ENCODE peak calls at places on chromosomes 6 and 20, in seven cellular contexts. H, Z, I, V, A, N and P are unnamed samples. For H3K4me1, the result is how much of the 10 kb centered on the place peaks cover.

GRCh38 chr6:157541618-157542404 is 160.8 kb downstream of the ZDHHC14 start:
- DNase-seq in H (no peak), A (no peak), I (no peak), N (no peak), Z (no peak), V (no peak), P (no peak)

GRCh38 chr6:46271728-46272127 is 100.9 kb upstream of the ENPP5 start:
- DNase-seq in I (no peak), V (no peak), Z (no peak), A (no peak), H (no peak), N (no peak), P (no peak)

GRCh38 chr20:37850724-37851123 is 52.2 kb upstream of the VSTM2L start:
- DNase-seq in H (no peak), I (no peak), A (no peak), Z (no peak), N (no peak), V (no peak), P (no peak)

GRCh38 chr20:22465622-22466446 is 118.5 kb downstream of the FOXA2 start:
- DNase-seq in N (no peak), I (no peak), Z (no peak), V (no peak), H (no peak), A (no peak), P (no peak)

GRCh38 chr20:44217342-44218092 is 6.9 kb upstream of the OSER1 start:
- DNase-seq in N (peak), A (peak), H (peak), V (peak), I (no peak), Z (peak), P (peak)

GRCh38 chr6:6546318-6547110 is 42.0 kb upstream of the LY86 start:
- DNase-seq in A (no peak), I (no peak), V (peak), N (peak), H (peak), Z (peak), P (peak)

GRCh38 chr20:21936261-21936660 is 230.8 kb downstream of the PAX1 start:
- DNase-seq in N (no peak), Z (no peak), A (no peak), V (no peak), H (no peak), I (no peak), P (no peak)

GRCh38 chr20:57911512-57912226 is 201.9 kb upstream of the PMEPA1 start:
- DNase-seq in H (no peak), I (no peak), A (no peak), Z (no peak), V (no peak), N (no peak), P (no peak)

GRCh38 chr6:80003841-80004198 is 629 bp upstream of the TTK start:
- DNase-seq in N (peak), Z (peak), I (peak), H (peak), V (no peak), A (no peak), P (peak)

GRCh38 chr6:88359530-88360202 is 193.5 kb upstream of the CNR1 start:
- DNase-seq in Z (no peak), H (no peak), A (no peak), N (no peak), V (no peak), I (no peak), P (no peak)

GRCh38 chr20:23235173-23236027 is 115.2 kb upstream of the NXT1 start:
- DNase-seq in N (no peak), V (no peak), A (peak), H (no peak), I (no peak), Z (peak), P (peak)

GRCh38 chr6:156618600-156619205 is 158.5 kb upstream of the ARID1B start:
- DNase-seq in V (no peak), H (no peak), N (no peak), Z (no peak), A (no peak), I (no peak), P (no peak)

GRCh38 chr6:37698264-37699137 is 818 bp upstream of the MDGA1 start:
- DNase-seq in V (peak), Z (peak), H (peak), A (peak), I (peak), N (peak), P (peak)

GRCh38 chr20:61908057-61909026 is 157.3 kb downstream of the TAF4 start:
- DNase-seq in N (no peak), I (no peak), H (no peak), A (no peak), Z (peak), V (no peak), P (no peak)

GRCh38 chr6:127301199-127301700 is 34.6 kb downstream of the RNF146 start:
- DNase-seq in H (no peak), I (no peak), Z (no peak), V (no peak), A (peak), N (no peak), P (no peak)

GRCh38 chr20:58452667-58453255 is 62.4 kb downstream of the APCDD1L start:
- DNase-seq in I (no peak), Z (no peak), V (no peak), A (no peak), H (no peak), N (no peak), P (no peak)

GRCh38 chr20:4767084-4767483 is 45.4 kb downstream of the PRND start:
- DNase-seq in H (no peak), A (no peak), I (no peak), Z (no peak), N (no peak), V (no peak), P (no peak)

GRCh38 chr6:29354980-29355379 is 13.7 kb downstream of the OR5V1 start:
- DNase-seq in Z (no peak), H (no peak), A (no peak), I (no peak), N (no peak), V (no peak), P (no peak)

GRCh38 chr6:45483501-45483900 is 105.8 kb upstream of the SUPT3H start:
- DNase-seq in V (no peak), N (no peak), A (no peak), Z (no peak), H (no peak), I (no peak), P (no peak)

GRCh38 chr20:54102543-54102942 is 32.1 kb upstream of the BCAS1 start:
- DNase-seq in I (no peak), N (no peak), H (no peak), A (no peak), Z (no peak), V (no peak), P (no peak)

GRCh38 chr6:49607391-49607982 is 29.2 kb downstream of the RHAG start:
- DNase-seq in N (no peak), V (no peak), A (no peak), Z (no peak), I (no peak), H (no peak), P (no peak)
- TF ChIP-seq CTCF in N (no peak), V (no peak), A (no peak), Z (no peak), I (no peak), H (no peak), P (no peak)

DNA sequence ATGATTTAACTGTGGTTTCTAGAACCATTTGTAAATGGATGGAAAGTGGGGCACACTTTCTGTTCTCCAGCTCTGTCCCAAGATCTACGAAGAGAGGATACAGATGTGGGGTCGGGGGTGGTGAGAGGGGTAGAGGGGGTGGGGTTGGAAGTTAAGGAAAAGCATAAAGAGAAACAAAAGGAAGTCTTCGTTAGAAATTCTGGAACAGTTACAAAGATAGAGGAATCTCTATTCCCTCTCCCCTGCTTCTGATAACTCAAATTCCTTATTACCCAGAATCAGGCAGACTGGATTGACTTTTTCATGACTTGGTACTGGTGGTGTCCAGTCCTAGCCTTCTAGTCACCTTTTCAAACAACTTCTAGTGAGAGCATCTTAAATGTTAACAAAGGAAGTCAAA is 4.9 kb downstream of the GCM1 start:
- DNase-seq in I (no peak), H (no peak), A (no peak), V (no peak), N (no peak), Z (no peak), P (no peak)
- TF ChIP-seq POLR2A in I (no peak), H (no peak), A (no peak), V (no peak), N (no peak), Z (no peak), P (no peak)

GRCh38 chr6:137767931-137768690 is 98.9 kb upstream of the TNFAIP3 start:
- DNase-seq in V (no peak), H (no peak), A (no peak), N (no peak), Z (no peak), I (no peak), P (no peak)
- H3K4me1 ChIP-seq in V (under half), H (under half), A (under half), N (under half), Z (under half), I (under half), P (under half)

GRCh38 chr6:39152247-39152646 is 37.3 kb upstream of the SAYSD1 start:
- DNase-seq in V (no peak), N (no peak), A (no peak), I (no peak), H (no peak), Z (no peak), P (no peak)

GRCh38 chr6:39156763-39157162 is 41.8 kb upstream of the SAYSD1 start:
- DNase-seq in H (no peak), A (no peak), V (no peak), N (no peak), I (no peak), Z (no peak), P (no peak)

GRCh38 chr6:39153766-39154397 is 38.9 kb upstream of the SAYSD1 start:
- DNase-seq in Z (no peak), A (no peak), V (no peak), N (no peak), H (no peak), I (no peak), P (no peak)

GRCh38 chr6:39154705-39155104 is 39.7 kb upstream of the SAYSD1 start:
- DNase-seq in V (no peak), N (no peak), A (no peak), I (no peak), H (no peak), Z (no peak), P (no peak)

DNA sequence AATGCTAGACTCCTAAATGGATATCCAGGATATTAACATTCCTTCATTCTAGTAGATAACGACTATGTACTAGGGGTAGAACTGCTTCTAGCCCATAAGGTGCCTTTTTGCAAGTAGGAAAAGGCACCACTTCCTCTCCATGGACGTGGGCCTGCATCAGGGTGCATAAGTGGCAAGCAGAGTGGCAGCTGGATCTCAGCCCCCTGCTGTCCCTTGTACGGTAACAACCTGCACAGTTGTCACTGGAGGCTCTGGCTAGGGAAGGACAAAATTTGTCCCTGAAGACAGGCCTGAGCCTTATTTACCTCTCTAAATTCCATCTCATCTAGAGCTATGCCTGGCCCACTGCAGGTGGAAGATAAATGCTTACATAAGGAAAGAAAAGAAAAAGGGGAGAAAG is 42.5 kb upstream of the SAYSD1 start:
- DNase-seq in H (no peak), I (no peak), N (no peak), Z (no peak), A (no peak), V (no peak), P (no peak)
- TF ChIP-seq CTCF in H (no peak), I (no peak), N (no peak), Z (no peak), A (no peak), V (no peak), P (no peak)